ENCODE peak calls at places on chromosomes 11 and 22, in six cellular contexts. One of them, this sample, is unnamed.

GRCh38 chr11:92500463-92500862 is 275.8 kb downstream of the FAT3 start:
- DNase-seq in type B pancreatic cell: no peak
- DNase-seq in AG09309: no peak
- DNase-seq in transverse colon: no peak
- DNase-seq in activated B cell treated with CpG ODN at 0.5 μM for 24 hours: no peak
- DNase-seq in AG04450: no peak
- DNase-seq in this sample: no peak

GRCh38 chr11:72378704-72379383 is 55.5 kb downstream of the CLPB start:
- DNase-seq in type B pancreatic cell: no peak
- DNase-seq in AG09309: peak
- DNase-seq in transverse colon: peak
- DNase-seq in activated B cell treated with CpG ODN at 0.5 μM for 24 hours: no peak
- DNase-seq in AG04450: no peak
- DNase-seq in this sample: no peak

GRCh38 chr22:23274891-23275694 is 94.8 kb downstream of the BCR start:
- DNase-seq in type B pancreatic cell: no peak
- DNase-seq in AG09309: no peak
- DNase-seq in transverse colon: no peak
- DNase-seq in activated B cell treated with CpG ODN at 0.5 μM for 24 hours: no peak
- DNase-seq in AG04450: no peak
- DNase-seq in this sample: no peak

GRCh38 chr22:37156686-37157435 is 7.1 kb upstream of the IL2RB start:
- DNase-seq in type B pancreatic cell: no peak
- DNase-seq in AG09309: no peak
- DNase-seq in transverse colon: no peak
- DNase-seq in activated B cell treated with CpG ODN at 0.5 μM for 24 hours: no peak
- DNase-seq in AG04450: no peak
- DNase-seq in this sample: no peak

GRCh38 chr11:79087238-79087956 is 353.4 kb downstream of the TENM4 start:
- DNase-seq in type B pancreatic cell: no peak
- DNase-seq in AG09309: peak
- DNase-seq in transverse colon: no peak
- DNase-seq in activated B cell treated with CpG ODN at 0.5 μM for 24 hours: no peak
- DNase-seq in AG04450: no peak
- DNase-seq in this sample: no peak

GRCh38 chr11:72303179-72303578 is 59.2 kb upstream of the PHOX2A start:
- DNase-seq in type B pancreatic cell: no peak
- DNase-seq in AG09309: no peak
- DNase-seq in transverse colon: no peak
- DNase-seq in activated B cell treated with CpG ODN at 0.5 μM for 24 hours: no peak
- DNase-seq in AG04450: no peak
- DNase-seq in this sample: no peak

GRCh38 chr11:14812776-14813175 is 79.3 kb downstream of the CYP2R1 start:
- DNase-seq in type B pancreatic cell: no peak
- DNase-seq in AG09309: no peak
- DNase-seq in transverse colon: no peak
- DNase-seq in activated B cell treated with CpG ODN at 0.5 μM for 24 hours: no peak
- DNase-seq in AG04450: no peak
- DNase-seq in this sample: no peak

GRCh38 chr11:111540114-111540920 is at the start of gene LAYN:
- DNase-seq in type B pancreatic cell: no peak
- DNase-seq in AG09309: no peak
- DNase-seq in transverse colon: peak
- DNase-seq in activated B cell treated with CpG ODN at 0.5 μM for 24 hours: peak
- DNase-seq in AG04450: no peak
- DNase-seq in this sample: peak

GRCh38 chr11:45713573-45713972 is 48.2 kb upstream of the CHST1 start:
- DNase-seq in type B pancreatic cell: no peak
- DNase-seq in AG09309: no peak
- DNase-seq in transverse colon: no peak
- DNase-seq in activated B cell treated with CpG ODN at 0.5 μM for 24 hours: no peak
- DNase-seq in AG04450: no peak
- DNase-seq in this sample: no peak

GRCh38 chr22:37229012-37229804 is 14.9 kb downstream of the RAC2 start:
- DNase-seq in type B pancreatic cell: no peak
- DNase-seq in AG09309: peak
- DNase-seq in transverse colon: no peak
- DNase-seq in activated B cell treated with CpG ODN at 0.5 μM for 24 hours: no peak
- DNase-seq in AG04450: peak
- DNase-seq in this sample: no peak

GRCh38 chr11:76612226-76612625 is 58.3 kb downstream of the LRRC32 start:
- DNase-seq in type B pancreatic cell: no peak
- DNase-seq in AG09309: no peak
- DNase-seq in transverse colon: no peak
- DNase-seq in activated B cell treated with CpG ODN at 0.5 μM for 24 hours: no peak
- DNase-seq in AG04450: no peak
- DNase-seq in this sample: no peak

GRCh38 chr22:39773976-39774539 is 119.5 kb downstream of the ENTHD1 start:
- DNase-seq in type B pancreatic cell: no peak
- DNase-seq in AG09309: no peak
- DNase-seq in transverse colon: peak
- DNase-seq in activated B cell treated with CpG ODN at 0.5 μM for 24 hours: no peak
- DNase-seq in AG04450: no peak
- DNase-seq in this sample: no peak

GRCh38 chr22:47570851-47571250 is 808.4 kb downstream of the TBC1D22A start:
- DNase-seq in type B pancreatic cell: peak
- DNase-seq in AG09309: no peak
- DNase-seq in transverse colon: no peak
- DNase-seq in activated B cell treated with CpG ODN at 0.5 μM for 24 hours: no peak
- DNase-seq in AG04450: no peak
- DNase-seq in this sample: no peak

GRCh38 chr11:105132716-105133511 is 6.7 kb downstream of the CARD18 start:
- DNase-seq in type B pancreatic cell: no peak
- DNase-seq in AG09309: no peak
- DNase-seq in transverse colon: no peak
- DNase-seq in activated B cell treated with CpG ODN at 0.5 μM for 24 hours: no peak
- DNase-seq in AG04450: peak
- DNase-seq in this sample: no peak

GRCh38 chr22:35552186-35552842 is 11.7 kb downstream of the RASD2 start:
- DNase-seq in type B pancreatic cell: no peak
- DNase-seq in AG09309: no peak
- DNase-seq in transverse colon: peak
- DNase-seq in activated B cell treated with CpG ODN at 0.5 μM for 24 hours: peak
- DNase-seq in AG04450: no peak
- DNase-seq in this sample: no peak

GRCh38 chr22:19359554-19360299 is 68.2 kb upstream of the CLTCL1 start:
- DNase-seq in type B pancreatic cell: no peak
- DNase-seq in AG09309: no peak
- DNase-seq in transverse colon: no peak
- DNase-seq in activated B cell treated with CpG ODN at 0.5 μM for 24 hours: no peak
- DNase-seq in AG04450: no peak
- DNase-seq in this sample: no peak

GRCh38 chr22:36409911-36410756 is 22.4 kb upstream of the MYH9 start:
- DNase-seq in type B pancreatic cell: peak
- DNase-seq in AG09309: no peak
- DNase-seq in transverse colon: peak
- DNase-seq in activated B cell treated with CpG ODN at 0.5 μM for 24 hours: peak
- DNase-seq in AG04450: no peak
- DNase-seq in this sample: peak

GRCh38 chr11:126360049-126360446 is 4.6 kb downstream of the ST3GAL4 start:
- DNase-seq in type B pancreatic cell: no peak
- DNase-seq in AG09309: no peak
- DNase-seq in transverse colon: no peak
- DNase-seq in activated B cell treated with CpG ODN at 0.5 μM for 24 hours: no peak
- DNase-seq in AG04450: no peak
- DNase-seq in this sample: no peak

GRCh38 chr11:126357969-126358762 is 2.7 kb downstream of the ST3GAL4 start:
- DNase-seq in type B pancreatic cell: no peak
- DNase-seq in AG09309: no peak
- DNase-seq in transverse colon: no peak
- DNase-seq in activated B cell treated with CpG ODN at 0.5 μM for 24 hours: no peak
- DNase-seq in AG04450: no peak
- DNase-seq in this sample: no peak

GRCh38 chr11:126361400-126361799 is 5.9 kb downstream of the ST3GAL4 start:
- DNase-seq in type B pancreatic cell: no peak
- DNase-seq in AG09309: no peak
- DNase-seq in transverse colon: no peak
- DNase-seq in activated B cell treated with CpG ODN at 0.5 μM for 24 hours: no peak
- DNase-seq in AG04450: no peak
- DNase-seq in this sample: no peak

GRCh38 chr11:126358763-126359160 is 3.3 kb downstream of the ST3GAL4 start:
- DNase-seq in type B pancreatic cell: no peak
- DNase-seq in AG09309: no peak
- DNase-seq in transverse colon: no peak
- DNase-seq in activated B cell treated with CpG ODN at 0.5 μM for 24 hours: no peak
- DNase-seq in AG04450: no peak
- DNase-seq in this sample: no peak

GRCh38 chr11:126359431-126360048 is 4.1 kb downstream of the ST3GAL4 start:
- DNase-seq in type B pancreatic cell: no peak
- DNase-seq in AG09309: peak
- DNase-seq in transverse colon: peak
- DNase-seq in activated B cell treated with CpG ODN at 0.5 μM for 24 hours: no peak
- DNase-seq in AG04450: no peak
- DNase-seq in this sample: no peak
- TF ChIP-seq CTCF in type B pancreatic cell: no peak
- TF ChIP-seq CTCF in AG09309: peak
- TF ChIP-seq CTCF in transverse colon: no peak
- TF ChIP-seq CTCF in activated B cell treated with CpG ODN at 0.5 μM for 24 hours: no peak
- TF ChIP-seq CTCF in AG04450: peak
- TF ChIP-seq CTCF in this sample: no peak

DNA sequence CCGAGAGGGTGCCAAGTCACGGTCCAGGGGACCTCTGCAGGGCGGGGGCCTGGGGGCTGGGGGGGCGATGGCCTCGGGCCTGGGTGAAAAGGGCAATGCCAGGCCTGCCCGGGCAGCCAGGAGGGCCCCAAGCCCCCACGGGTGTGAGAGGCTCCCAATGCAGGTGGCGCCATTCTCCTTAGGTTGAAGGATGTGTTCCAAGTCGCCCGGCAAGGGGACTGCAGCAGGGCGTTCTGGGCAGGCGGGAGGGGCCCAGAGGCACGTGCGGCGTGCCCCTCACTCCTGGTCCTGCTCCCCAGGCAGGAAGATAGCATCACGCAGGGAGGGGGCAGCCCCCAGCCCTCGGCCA is 730 bp upstream of the TNNI2 start:
- DNase-seq in type B pancreatic cell: no peak
- DNase-seq in AG09309: no peak
- DNase-seq in transverse colon: no peak
- DNase-seq in activated B cell treated with CpG ODN at 0.5 μM for 24 hours: no peak
- DNase-seq in AG04450: no peak
- DNase-seq in this sample: no peak
- TF ChIP-seq CTCF in type B pancreatic cell: no peak
- TF ChIP-seq CTCF in AG09309: no peak
- TF ChIP-seq CTCF in transverse colon: no peak
- TF ChIP-seq CTCF in activated B cell treated with CpG ODN at 0.5 μM for 24 hours: peak
- TF ChIP-seq CTCF in AG04450: no peak
- TF ChIP-seq CTCF in this sample: peak

DNA sequence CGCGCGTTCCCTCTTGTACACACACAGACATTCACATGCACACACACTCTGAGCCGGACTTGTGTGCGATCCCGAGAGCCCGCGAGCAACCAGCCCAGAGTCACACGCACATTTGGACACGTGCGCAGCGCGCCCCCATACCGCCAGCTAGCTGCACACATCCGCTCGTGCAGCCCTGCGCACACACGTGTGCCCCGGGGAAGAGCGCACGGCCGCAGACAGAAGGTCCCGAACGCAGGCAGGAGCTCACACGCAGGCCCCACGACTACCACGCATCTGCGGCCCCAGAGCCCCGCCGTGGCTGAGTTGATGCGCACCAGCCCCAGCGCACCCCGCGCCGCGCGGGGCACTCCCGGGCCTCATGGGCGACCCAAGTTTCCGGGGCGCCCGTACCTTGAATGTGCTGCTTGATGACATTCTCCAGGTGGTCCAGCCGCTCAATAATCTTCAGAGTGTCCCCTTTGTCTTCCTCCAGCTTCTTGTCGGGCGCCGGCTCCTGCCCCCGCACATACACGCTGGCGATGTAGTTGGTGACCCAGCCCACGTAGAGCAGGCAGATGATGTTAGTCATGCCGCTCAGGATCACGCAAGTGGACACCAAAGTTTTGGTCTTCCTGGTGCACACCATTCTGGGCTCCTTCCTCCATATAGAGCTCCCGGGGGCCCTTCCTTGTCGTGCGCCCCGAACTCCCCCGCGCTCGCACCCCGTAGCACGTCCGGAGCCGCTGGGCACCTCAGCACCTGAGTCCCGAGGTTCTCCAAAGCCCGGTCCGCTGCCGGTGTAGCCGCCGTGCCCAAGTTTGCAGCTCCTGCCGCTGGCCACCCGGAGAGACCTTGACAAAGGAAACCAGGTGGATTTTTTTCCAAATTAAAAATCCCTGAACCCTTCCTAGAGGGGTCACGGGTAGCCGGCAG is 582 bp downstream of the GALNT18 start:
- DNase-seq in type B pancreatic cell: no peak
- DNase-seq in AG09309: no peak
- DNase-seq in transverse colon: peak
- DNase-seq in activated B cell treated with CpG ODN at 0.5 μM for 24 hours: no peak
- DNase-seq in AG04450: no peak
- DNase-seq in this sample: no peak
- TF ChIP-seq CTCF in type B pancreatic cell: no peak
- TF ChIP-seq CTCF in AG09309: no peak
- TF ChIP-seq CTCF in transverse colon: peak
- TF ChIP-seq CTCF in activated B cell treated with CpG ODN at 0.5 μM for 24 hours: no peak
- TF ChIP-seq CTCF in AG04450: peak
- TF ChIP-seq CTCF in this sample: no peak

DNA sequence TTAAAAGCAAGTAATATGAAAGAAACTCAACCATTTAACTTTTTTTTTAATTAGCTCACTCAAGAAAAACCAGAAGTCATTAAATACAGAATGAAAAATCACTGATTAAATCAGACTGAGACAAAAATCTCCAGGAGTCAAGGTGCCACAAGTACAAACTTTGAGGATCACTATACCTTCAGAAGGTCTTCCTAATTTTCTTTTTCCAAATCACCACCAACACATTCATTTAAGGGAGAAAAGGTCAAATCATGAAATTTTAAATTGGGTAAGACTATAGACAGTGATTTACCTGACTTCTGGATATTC is 32.3 kb downstream of the PITPNB start:
- DNase-seq in type B pancreatic cell: no peak
- DNase-seq in AG09309: no peak
- DNase-seq in transverse colon: no peak
- DNase-seq in activated B cell treated with CpG ODN at 0.5 μM for 24 hours: no peak
- DNase-seq in AG04450: no peak
- DNase-seq in this sample: no peak
- TF ChIP-seq CTCF in type B pancreatic cell: peak
- TF ChIP-seq CTCF in AG09309: no peak
- TF ChIP-seq CTCF in transverse colon: no peak
- TF ChIP-seq CTCF in activated B cell treated with CpG ODN at 0.5 μM for 24 hours: no peak
- TF ChIP-seq CTCF in AG04450: no peak
- TF ChIP-seq CTCF in this sample: peak